ENCODE peak calls at places on chromosomes 3 and 15, in seven cellular contexts. B is fibroblast of gingiva, K is progenitor cell of endocrine pancreas, L is A549, U is substantia nigra, V is renal cortical epithelial cell, X is fibroblast of mammary gland. N is an unnamed sample.
A peak's percentile ranks its signal among the peaks of the same experiment; 100 is the strongest.

GRCh38 chr15:46213551-46213950 is 578.7 kb downstream of the SQOR start:
- DNase-seq in B (no peak), K (no peak), L (no peak), U (no peak), V (no peak), X (no peak), N (no peak)

GRCh38 chr3:105752791-105753415 is 115.9 kb downstream of the CBLB start:
- DNase-seq in B (no peak), K (no peak), L (no peak), U (no peak), V (peak; percentile 15), X (no peak), N (no peak)

GRCh38 chr3:99843590-99844260 is 26.1 kb downstream of the CMSS1 start:
- DNase-seq in B (peak; percentile 8), K (no peak), L (no peak), U (no peak), V (no peak), X (no peak), N (peak; percentile 29)

GRCh38 chr3:124764746-124765145 is 34.5 kb downstream of the UMPS start:
- DNase-seq in B (no peak), K (no peak), L (no peak), U (peak; percentile 30), V (no peak), X (no peak), N (no peak)

GRCh38 chr3:115100172-115100571 is 46.9 kb downstream of the ZBTB20 start:
- DNase-seq in B (peak; percentile 75), K (no peak), L (no peak), U (no peak), V (peak; percentile 80), X (peak; percentile 61), N (peak; percentile 73)

GRCh38 chr3:148998715-148999413 is 7.5 kb downstream of the GYG1 start:
- DNase-seq in B (no peak), K (no peak), L (no peak), U (no peak), V (no peak), X (peak; percentile 27), N (no peak)

GRCh38 chr15:70195808-70196304 is 98.1 kb upstream of the TLE3 start:
- DNase-seq in B (peak; percentile 78), K (no peak), L (peak; percentile 32), U (peak; percentile 29), V (peak; percentile 72), X (peak; percentile 88), N (peak; percentile 89)

GRCh38 chr3:33437556-33438283 is 2.5 kb downstream of the UBP1 start:
- DNase-seq in B (peak; percentile 12), K (no peak), L (no peak), U (no peak), V (peak; percentile 29), X (peak; percentile 57), N (peak; percentile 34)

GRCh38 chr15:31434418-31435255 is 108.0 kb downstream of the KLF13 start:
- DNase-seq in B (peak; percentile 57), K (no peak), L (no peak), U (no peak), V (no peak), X (peak; percentile 91), N (peak; percentile 92)

GRCh38 chr3:184821034-184821433 is 9.1 kb downstream of the VPS8 start:
- DNase-seq in B (no peak), K (no peak), L (no peak), U (no peak), V (no peak), X (no peak), N (no peak)

GRCh38 chr3:47370887-47371697 is 9.7 kb upstream of the PTPN23 start:
- DNase-seq in B (no peak), K (no peak), L (peak; percentile 30), U (peak; percentile 3), V (no peak), X (no peak), N (no peak)

GRCh38 chr15:80779658-80780415 is 667 bp downstream of the CEMIP start:
- DNase-seq in B (peak; percentile 44), K (no peak), L (peak; percentile 41), U (no peak), V (no peak), X (peak; percentile 36), N (no peak)

GRCh38 chr15:45827275-45827674 is 192.4 kb downstream of the SQOR start:
- DNase-seq in B (no peak), K (no peak), L (no peak), U (no peak), V (peak; percentile 16), X (no peak), N (no peak)

GRCh38 chr3:112007641-112008040 is 8.9 kb downstream of the TAGLN3 start:
- DNase-seq in B (peak; percentile 82), K (no peak), L (no peak), U (no peak), V (peak; percentile 33), X (peak; percentile 62), N (peak; percentile 88)

GRCh38 chr15:92272106-92272505 is 121.6 kb upstream of the ST8SIA2 start:
- DNase-seq in B (no peak), K (no peak), L (no peak), U (no peak), V (no peak), X (no peak), N (no peak)

GRCh38 chr15:41790756-41791546 is 16.7 kb downstream of the MAPKBP1 start:
- DNase-seq in B (peak; percentile 53), K (no peak), L (no peak), U (no peak), V (peak; percentile 96), X (peak; percentile 66), N (peak; percentile 76)

GRCh38 chr3:112980080-112980479 is 5.2 kb upstream of the CD200R1 start:
- DNase-seq in B (no peak), K (no peak), L (no peak), U (no peak), V (peak; percentile 33), X (peak; percentile 30), N (no peak)

N was measured in AG10803.